ENCODE peak calls at places on chromosomes 7 and 10, in eight cellular contexts. One of them, this sample, is unnamed.

GRCh38 chr7:55973747-55974250 is 9.4 kb downstream of the NIPSNAP2 start:
- DNase-seq in naive thymus-derived CD8-positive, alpha-beta T cell: no peak
- DNase-seq in GM06990: no peak
- DNase-seq in COR-L47: no peak
- DNase-seq in head of caudate nucleus: no peak
- DNase-seq in D341Med: no peak
- DNase-seq in kidney tubule cell: no peak
- DNase-seq in A549: no peak
- DNase-seq in this sample: no peak

GRCh38 chr7:121954803-121955202 is 81.8 kb downstream of the PTPRZ1 start:
- DNase-seq in naive thymus-derived CD8-positive, alpha-beta T cell: no peak
- DNase-seq in GM06990: no peak
- DNase-seq in COR-L47: no peak
- DNase-seq in head of caudate nucleus: no peak
- DNase-seq in D341Med: no peak
- DNase-seq in kidney tubule cell: peak; percentile 3
- DNase-seq in A549: no peak
- DNase-seq in this sample: no peak

GRCh38 chr7:29289156-29290021 is 94.8 kb downstream of the CHN2 start:
- DNase-seq in naive thymus-derived CD8-positive, alpha-beta T cell: no peak
- DNase-seq in GM06990: peak; percentile 44
- DNase-seq in COR-L47: peak; percentile 93
- DNase-seq in head of caudate nucleus: peak; percentile 79
- DNase-seq in D341Med: peak; percentile 75
- DNase-seq in kidney tubule cell: peak; percentile 51
- DNase-seq in A549: no peak
- DNase-seq in this sample: no peak

GRCh38 chr7:75601539-75601938 is 109.4 kb downstream of the SPDYE5 start:
- DNase-seq in naive thymus-derived CD8-positive, alpha-beta T cell: no peak
- DNase-seq in GM06990: no peak
- DNase-seq in COR-L47: no peak
- DNase-seq in head of caudate nucleus: no peak
- DNase-seq in D341Med: no peak
- DNase-seq in kidney tubule cell: no peak
- DNase-seq in A549: no peak
- DNase-seq in this sample: no peak

GRCh38 chr10:88090568-88091214 is 227.3 kb downstream of the PTEN start:
- DNase-seq in naive thymus-derived CD8-positive, alpha-beta T cell: no peak
- DNase-seq in GM06990: no peak
- DNase-seq in COR-L47: no peak
- DNase-seq in head of caudate nucleus: no peak
- DNase-seq in D341Med: no peak
- DNase-seq in kidney tubule cell: no peak
- DNase-seq in A549: no peak
- DNase-seq in this sample: no peak

GRCh38 chr10:119370046-119370770 is 162.8 kb downstream of the GRK5 start:
- DNase-seq in naive thymus-derived CD8-positive, alpha-beta T cell: no peak
- DNase-seq in GM06990: no peak
- DNase-seq in COR-L47: no peak
- DNase-seq in head of caudate nucleus: no peak
- DNase-seq in D341Med: no peak
- DNase-seq in kidney tubule cell: no peak
- DNase-seq in A549: no peak
- DNase-seq in this sample: no peak

GRCh38 chr10:519716-520401 is 169.6 kb downstream of the DIP2C start:
- DNase-seq in naive thymus-derived CD8-positive, alpha-beta T cell: no peak
- DNase-seq in GM06990: no peak
- DNase-seq in COR-L47: no peak
- DNase-seq in head of caudate nucleus: no peak
- DNase-seq in D341Med: no peak
- DNase-seq in kidney tubule cell: no peak
- DNase-seq in A549: no peak
- DNase-seq in this sample: no peak

GRCh38 chr7:151632750-151633515 is 113.2 kb upstream of the RHEB start:
- DNase-seq in naive thymus-derived CD8-positive, alpha-beta T cell: peak; percentile 45
- DNase-seq in GM06990: peak; percentile 83
- DNase-seq in COR-L47: no peak
- DNase-seq in head of caudate nucleus: no peak
- DNase-seq in D341Med: no peak
- DNase-seq in kidney tubule cell: peak; percentile 27
- DNase-seq in A549: no peak
- DNase-seq in this sample: peak; percentile 50

GRCh38 chr10:78259394-78259793 is 225.7 kb downstream of the RPS24 start:
- DNase-seq in naive thymus-derived CD8-positive, alpha-beta T cell: no peak
- DNase-seq in GM06990: no peak
- DNase-seq in COR-L47: no peak
- DNase-seq in head of caudate nucleus: no peak
- DNase-seq in D341Med: no peak
- DNase-seq in kidney tubule cell: no peak
- DNase-seq in A549: no peak
- DNase-seq in this sample: no peak

GRCh38 chr7:117659453-117660086 is 179.7 kb downstream of the CFTR start:
- DNase-seq in naive thymus-derived CD8-positive, alpha-beta T cell: no peak
- DNase-seq in GM06990: no peak
- DNase-seq in COR-L47: no peak
- DNase-seq in head of caudate nucleus: no peak
- DNase-seq in D341Med: no peak
- DNase-seq in kidney tubule cell: no peak
- DNase-seq in A549: no peak
- DNase-seq in this sample: no peak

GRCh38 chr10:133150656-133151055 is 9.4 kb upstream of the KNDC1 start:
- DNase-seq in naive thymus-derived CD8-positive, alpha-beta T cell: no peak
- DNase-seq in GM06990: no peak
- DNase-seq in COR-L47: no peak
- DNase-seq in head of caudate nucleus: no peak
- DNase-seq in D341Med: no peak
- DNase-seq in kidney tubule cell: no peak
- DNase-seq in A549: no peak
- DNase-seq in this sample: no peak

GRCh38 chr10:13400196-13400965 is 52.3 kb upstream of the SEPHS1 start:
- DNase-seq in naive thymus-derived CD8-positive, alpha-beta T cell: no peak
- DNase-seq in GM06990: no peak
- DNase-seq in COR-L47: no peak
- DNase-seq in head of caudate nucleus: no peak
- DNase-seq in D341Med: no peak
- DNase-seq in kidney tubule cell: no peak
- DNase-seq in A549: no peak
- DNase-seq in this sample: no peak

GRCh38 chr7:86328801-86329433 is 314.8 kb upstream of the GRM3 start:
- DNase-seq in naive thymus-derived CD8-positive, alpha-beta T cell: no peak
- DNase-seq in GM06990: no peak
- DNase-seq in COR-L47: no peak
- DNase-seq in head of caudate nucleus: no peak
- DNase-seq in D341Med: no peak
- DNase-seq in kidney tubule cell: no peak
- DNase-seq in A549: no peak
- DNase-seq in this sample: no peak

GRCh38 chr10:106506509-106507265 is 657.8 kb downstream of the SORCS1 start:
- DNase-seq in naive thymus-derived CD8-positive, alpha-beta T cell: no peak
- DNase-seq in GM06990: no peak
- DNase-seq in COR-L47: no peak
- DNase-seq in head of caudate nucleus: no peak
- DNase-seq in D341Med: no peak
- DNase-seq in kidney tubule cell: peak; percentile 48
- DNase-seq in A549: no peak
- DNase-seq in this sample: no peak

GRCh38 chr7:138166681-138167080 is 90.4 kb downstream of the AKR1D1 start:
- DNase-seq in naive thymus-derived CD8-positive, alpha-beta T cell: no peak
- DNase-seq in GM06990: no peak
- DNase-seq in COR-L47: no peak
- DNase-seq in head of caudate nucleus: no peak
- DNase-seq in D341Med: no peak
- DNase-seq in kidney tubule cell: no peak
- DNase-seq in A549: no peak
- DNase-seq in this sample: no peak

GRCh38 chr7:150988230-150989226 is 2.3 kb upstream of the NOS3 start:
- DNase-seq in naive thymus-derived CD8-positive, alpha-beta T cell: peak; percentile 49
- DNase-seq in GM06990: no peak
- DNase-seq in COR-L47: peak; percentile 80
- DNase-seq in head of caudate nucleus: peak; percentile 86
- DNase-seq in D341Med: peak; percentile 89
- DNase-seq in kidney tubule cell: no peak
- DNase-seq in A549: no peak
- DNase-seq in this sample: no peak

GRCh38 chr10:74977913-74978847 is 133.3 kb upstream of the SAMD8 start:
- DNase-seq in naive thymus-derived CD8-positive, alpha-beta T cell: peak; percentile 36
- DNase-seq in GM06990: peak; percentile 63
- DNase-seq in COR-L47: no peak
- DNase-seq in head of caudate nucleus: no peak
- DNase-seq in D341Med: no peak
- DNase-seq in kidney tubule cell: no peak
- DNase-seq in A549: no peak
- DNase-seq in this sample: no peak

GRCh38 chr7:148142660-148143248 is 447.8 kb upstream of the C7orf33 start:
- DNase-seq in naive thymus-derived CD8-positive, alpha-beta T cell: no peak
- DNase-seq in GM06990: no peak
- DNase-seq in COR-L47: peak; percentile 70
- DNase-seq in head of caudate nucleus: peak; percentile 54
- DNase-seq in D341Med: peak; percentile 53
- DNase-seq in kidney tubule cell: peak; percentile 60
- DNase-seq in A549: no peak
- DNase-seq in this sample: no peak

GRCh38 chr10:132929953-132930640 is 12.3 kb downstream of the CFAP46 start:
- DNase-seq in naive thymus-derived CD8-positive, alpha-beta T cell: no peak
- DNase-seq in GM06990: peak; percentile 60
- DNase-seq in COR-L47: no peak
- DNase-seq in head of caudate nucleus: no peak
- DNase-seq in D341Med: no peak
- DNase-seq in kidney tubule cell: peak; percentile 14
- DNase-seq in A549: no peak
- DNase-seq in this sample: no peak

GRCh38 chr7:87709258-87709657 is 81.1 kb downstream of the RUNDC3B start:
- DNase-seq in naive thymus-derived CD8-positive, alpha-beta T cell: no peak
- DNase-seq in GM06990: no peak
- DNase-seq in COR-L47: no peak
- DNase-seq in head of caudate nucleus: no peak
- DNase-seq in D341Med: no peak
- DNase-seq in kidney tubule cell: no peak
- DNase-seq in A549: no peak
- DNase-seq in this sample: no peak

GRCh38 chr7:39985398-39985918 is 35.4 kb downstream of the CDK13 start:
- DNase-seq in naive thymus-derived CD8-positive, alpha-beta T cell: no peak
- DNase-seq in GM06990: no peak
- DNase-seq in COR-L47: no peak
- DNase-seq in head of caudate nucleus: no peak
- DNase-seq in D341Med: no peak
- DNase-seq in kidney tubule cell: no peak
- DNase-seq in A549: no peak
- DNase-seq in this sample: no peak

GRCh38 chr7:9210114-9210513 is 776.7 kb downstream of the NXPH1 start:
- DNase-seq in naive thymus-derived CD8-positive, alpha-beta T cell: no peak
- DNase-seq in GM06990: no peak
- DNase-seq in COR-L47: no peak
- DNase-seq in head of caudate nucleus: no peak
- DNase-seq in D341Med: no peak
- DNase-seq in kidney tubule cell: no peak
- DNase-seq in A549: no peak
- DNase-seq in this sample: no peak

GRCh38 chr7:45447296-45447695 is 126.9 kb upstream of the ADCY1 start:
- DNase-seq in naive thymus-derived CD8-positive, alpha-beta T cell: no peak
- DNase-seq in GM06990: no peak
- DNase-seq in COR-L47: no peak
- DNase-seq in head of caudate nucleus: no peak
- DNase-seq in D341Med: no peak
- DNase-seq in kidney tubule cell: peak; percentile 14
- DNase-seq in A549: no peak
- DNase-seq in this sample: no peak

GRCh38 chr7:22445140-22445722 is 54.8 kb downstream of the STEAP1B start:
- DNase-seq in naive thymus-derived CD8-positive, alpha-beta T cell: peak; percentile 3
- DNase-seq in GM06990: peak; percentile 78
- DNase-seq in COR-L47: no peak
- DNase-seq in head of caudate nucleus: peak; percentile 45
- DNase-seq in D341Med: no peak
- DNase-seq in kidney tubule cell: peak; percentile 57
- DNase-seq in A549: no peak
- DNase-seq in this sample: no peak

GRCh38 chr10:89213191-89213808 is 6.2 kb upstream of the CH25H start:
- DNase-seq in naive thymus-derived CD8-positive, alpha-beta T cell: no peak
- DNase-seq in GM06990: no peak
- DNase-seq in COR-L47: no peak
- DNase-seq in head of caudate nucleus: no peak
- DNase-seq in D341Med: peak; percentile 29
- DNase-seq in kidney tubule cell: peak; percentile 49
- DNase-seq in A549: peak; percentile 42
- DNase-seq in this sample: no peak

GRCh38 chr7:103134866-103135554 is 13.9 kb downstream of the NAPEPLD start:
- DNase-seq in naive thymus-derived CD8-positive, alpha-beta T cell: no peak
- DNase-seq in GM06990: no peak
- DNase-seq in COR-L47: no peak
- DNase-seq in head of caudate nucleus: no peak
- DNase-seq in D341Med: no peak
- DNase-seq in kidney tubule cell: no peak
- DNase-seq in A549: no peak
- DNase-seq in this sample: no peak

GRCh38 chr10:123726826-123727225 is 60.7 kb downstream of the GPR26 start:
- DNase-seq in naive thymus-derived CD8-positive, alpha-beta T cell: no peak
- DNase-seq in GM06990: no peak
- DNase-seq in COR-L47: no peak
- DNase-seq in head of caudate nucleus: no peak
- DNase-seq in D341Med: no peak
- DNase-seq in kidney tubule cell: no peak
- DNase-seq in A549: no peak
- DNase-seq in this sample: no peak

GRCh38 chr7:88546808-88547207 is 212.7 kb upstream of the ZNF804B start:
- DNase-seq in naive thymus-derived CD8-positive, alpha-beta T cell: no peak
- DNase-seq in GM06990: no peak
- DNase-seq in COR-L47: no peak
- DNase-seq in head of caudate nucleus: peak; percentile 17
- DNase-seq in D341Med: peak; percentile 36
- DNase-seq in kidney tubule cell: peak; percentile 43
- DNase-seq in A549: peak; percentile 5
- DNase-seq in this sample: no peak

GRCh38 chr10:80614576-80615416 is 77.1 kb downstream of the SH2D4B start:
- DNase-seq in naive thymus-derived CD8-positive, alpha-beta T cell: no peak
- DNase-seq in GM06990: no peak
- DNase-seq in COR-L47: no peak
- DNase-seq in head of caudate nucleus: no peak
- DNase-seq in D341Med: no peak
- DNase-seq in kidney tubule cell: no peak
- DNase-seq in A549: no peak
- DNase-seq in this sample: no peak

GRCh38 chr10:23472181-23472580 is 33.3 kb downstream of the OTUD1 start:
- DNase-seq in naive thymus-derived CD8-positive, alpha-beta T cell: no peak
- DNase-seq in GM06990: no peak
- DNase-seq in COR-L47: no peak
- DNase-seq in head of caudate nucleus: no peak
- DNase-seq in D341Med: no peak
- DNase-seq in kidney tubule cell: no peak
- DNase-seq in A549: no peak
- DNase-seq in this sample: no peak

GRCh38 chr7:151743481-151743983 is 133.4 kb downstream of the PRKAG2 start:
- DNase-seq in naive thymus-derived CD8-positive, alpha-beta T cell: no peak
- DNase-seq in GM06990: no peak
- DNase-seq in COR-L47: no peak
- DNase-seq in head of caudate nucleus: no peak
- DNase-seq in D341Med: no peak
- DNase-seq in kidney tubule cell: no peak
- DNase-seq in A549: no peak
- DNase-seq in this sample: no peak

GRCh38 chr7:22985436-22985835 is 28.5 kb downstream of the HYCC1 start:
- DNase-seq in naive thymus-derived CD8-positive, alpha-beta T cell: no peak
- DNase-seq in GM06990: no peak
- DNase-seq in COR-L47: no peak
- DNase-seq in head of caudate nucleus: no peak
- DNase-seq in D341Med: no peak
- DNase-seq in kidney tubule cell: no peak
- DNase-seq in A549: no peak
- DNase-seq in this sample: no peak

GRCh38 chr10:47309403-47310089 is 9.5 kb downstream of the GDF10 start:
- DNase-seq in naive thymus-derived CD8-positive, alpha-beta T cell: no peak
- DNase-seq in GM06990: no peak
- DNase-seq in COR-L47: no peak
- DNase-seq in head of caudate nucleus: no peak
- DNase-seq in D341Med: no peak
- DNase-seq in kidney tubule cell: no peak
- DNase-seq in A549: no peak
- DNase-seq in this sample: no peak